ENCODE peak calls at places on chromosomes 5 and 9, in five cellular contexts. One of them, this sample, is unnamed.

GRCh38 chr9:78303377-78304062 is 6.6 kb downstream of the PSAT1 start:
- DNase-seq in AG04449: no peak
- DNase-seq in IMR-90: no peak
- DNase-seq in hepatic stellate cell: no peak
- DNase-seq in iPS DF 19.7: no peak
- DNase-seq in this sample: no peak

GRCh38 chr5:96022971-96023370 is 61.3 kb upstream of the ELL2 start:
- DNase-seq in AG04449: no peak
- DNase-seq in IMR-90: no peak
- DNase-seq in hepatic stellate cell: no peak
- DNase-seq in iPS DF 19.7: no peak
- DNase-seq in this sample: no peak

GRCh38 chr5:39420482-39421145 is 4.2 kb downstream of the DAB2 start:
- DNase-seq in iPS DF 19.7: no peak
- DNase-seq in IMR-90: peak
- DNase-seq in AG04449: no peak
- DNase-seq in hepatic stellate cell: peak
- DNase-seq in this sample: peak

GRCh38 chr5:84706678-84707641 is 322.3 kb upstream of the EDIL3 start:
- DNase-seq in hepatic stellate cell: no peak
- DNase-seq in AG04449: no peak
- DNase-seq in iPS DF 19.7: no peak
- DNase-seq in IMR-90: no peak
- DNase-seq in this sample: peak

GRCh38 chr9:104991144-104991953 is 63.4 kb upstream of the ABCA1 start:
- DNase-seq in IMR-90: peak
- DNase-seq in iPS DF 19.7: no peak
- DNase-seq in hepatic stellate cell: peak
- DNase-seq in AG04449: no peak
- DNase-seq in this sample: peak

GRCh38 chr9:81372628-81373191 is 316.6 kb downstream of the TLE1 start:
- DNase-seq in iPS DF 19.7: no peak
- DNase-seq in AG04449: no peak
- DNase-seq in IMR-90: no peak
- DNase-seq in hepatic stellate cell: no peak
- DNase-seq in this sample: peak

GRCh38 chr5:32869216-32869615 is 158.1 kb downstream of the NPR3 start:
- DNase-seq in AG04449: no peak
- DNase-seq in IMR-90: peak
- DNase-seq in iPS DF 19.7: no peak
- DNase-seq in hepatic stellate cell: no peak
- DNase-seq in this sample: no peak

GRCh38 chr9:90775657-90776056 is 26.0 kb upstream of the SYK start:
- DNase-seq in IMR-90: no peak
- DNase-seq in iPS DF 19.7: no peak
- DNase-seq in hepatic stellate cell: no peak
- DNase-seq in AG04449: no peak
- DNase-seq in this sample: no peak

GRCh38 chr9:129327552-129328283 is 149.7 kb upstream of the IER5L start:
- DNase-seq in hepatic stellate cell: no peak
- DNase-seq in IMR-90: no peak
- DNase-seq in iPS DF 19.7: no peak
- DNase-seq in AG04449: no peak
- DNase-seq in this sample: no peak

GRCh38 chr5:180330810-180331646 is 22.1 kb downstream of the GFPT2 start:
- DNase-seq in hepatic stellate cell: peak
- DNase-seq in iPS DF 19.7: no peak
- DNase-seq in IMR-90: peak
- DNase-seq in AG04449: peak
- DNase-seq in this sample: peak

GRCh38 chr9:73243078-73243477 is 91.4 kb downstream of the ANXA1 start:
- DNase-seq in AG04449: no peak
- DNase-seq in iPS DF 19.7: no peak
- DNase-seq in IMR-90: no peak
- DNase-seq in hepatic stellate cell: no peak
- DNase-seq in this sample: no peak

GRCh38 chr5:176175101-176175852 is 62.9 kb upstream of the SIMC1 start:
- DNase-seq in IMR-90: no peak
- DNase-seq in AG04449: no peak
- DNase-seq in iPS DF 19.7: no peak
- DNase-seq in hepatic stellate cell: no peak
- DNase-seq in this sample: no peak

GRCh38 chr9:7894231-7894630 is 94.7 kb upstream of the DMAC1 start:
- DNase-seq in hepatic stellate cell: no peak
- DNase-seq in iPS DF 19.7: no peak
- DNase-seq in IMR-90: no peak
- DNase-seq in AG04449: no peak
- DNase-seq in this sample: no peak

GRCh38 chr5:190366-191035 is 794 bp upstream of the LRRC14B start:
- DNase-seq in hepatic stellate cell: no peak
- DNase-seq in iPS DF 19.7: no peak
- DNase-seq in AG04449: no peak
- DNase-seq in IMR-90: no peak
- DNase-seq in this sample: no peak

GRCh38 chr5:159341145-159341544 is 10.9 kb upstream of the IL12B start:
- DNase-seq in AG04449: no peak
- DNase-seq in hepatic stellate cell: no peak
- DNase-seq in IMR-90: no peak
- DNase-seq in iPS DF 19.7: no peak
- DNase-seq in this sample: no peak

GRCh38 chr9:133822439-133823065 is 84.4 kb upstream of the SARDH start:
- DNase-seq in iPS DF 19.7: no peak
- DNase-seq in IMR-90: no peak
- DNase-seq in hepatic stellate cell: no peak
- DNase-seq in AG04449: no peak
- DNase-seq in this sample: no peak

GRCh38 chr5:111972548-111972947 is 215.6 kb upstream of the NREP start:
- DNase-seq in iPS DF 19.7: no peak
- DNase-seq in IMR-90: no peak
- DNase-seq in AG04449: no peak
- DNase-seq in hepatic stellate cell: no peak
- DNase-seq in this sample: no peak

GRCh38 chr9:92439921-92440750 is 15.9 kb upstream of the OMD start:
- DNase-seq in hepatic stellate cell: peak
- DNase-seq in iPS DF 19.7: no peak
- DNase-seq in AG04449: peak
- DNase-seq in IMR-90: peak
- DNase-seq in this sample: peak

GRCh38 chr5:68423154-68423811 is 207.7 kb downstream of the PIK3R1 start:
- DNase-seq in AG04449: no peak
- DNase-seq in IMR-90: no peak
- DNase-seq in hepatic stellate cell: peak
- DNase-seq in iPS DF 19.7: no peak
- DNase-seq in this sample: no peak

GRCh38 chr5:176747670-176748072 is 62.7 kb upstream of the UNC5A start:
- DNase-seq in IMR-90: no peak
- DNase-seq in hepatic stellate cell: no peak
- DNase-seq in AG04449: no peak
- DNase-seq in iPS DF 19.7: no peak
- DNase-seq in this sample: no peak

GRCh38 chr9:79353856-79354520 is 217.8 kb upstream of the TLE4 start:
- DNase-seq in AG04449: peak
- DNase-seq in hepatic stellate cell: peak
- DNase-seq in iPS DF 19.7: no peak
- DNase-seq in IMR-90: peak
- DNase-seq in this sample: peak

GRCh38 chr9:91949293-91949945 is 609 bp downstream of the ROR2 start:
- DNase-seq in iPS DF 19.7: no peak
- DNase-seq in IMR-90: no peak
- DNase-seq in AG04449: no peak
- DNase-seq in hepatic stellate cell: no peak
- DNase-seq in this sample: no peak

GRCh38 chr5:83306572-83307241 is 164.8 kb upstream of the VCAN start:
- DNase-seq in hepatic stellate cell: peak
- DNase-seq in AG04449: peak
- DNase-seq in iPS DF 19.7: no peak
- DNase-seq in IMR-90: peak
- DNase-seq in this sample: peak

GRCh38 chr5:4005335-4005734 is 409.7 kb downstream of the IRX1 start:
- DNase-seq in IMR-90: no peak
- DNase-seq in iPS DF 19.7: no peak
- DNase-seq in hepatic stellate cell: no peak
- DNase-seq in AG04449: no peak
- DNase-seq in this sample: no peak

GRCh38 chr5:43020294-43020711 is 19.8 kb downstream of the ANXA2R start:
- DNase-seq in iPS DF 19.7: no peak
- DNase-seq in IMR-90: peak
- DNase-seq in AG04449: no peak
- DNase-seq in hepatic stellate cell: no peak
- DNase-seq in this sample: no peak

GRCh38 chr5:157710887-157711286 is 20.3 kb upstream of the THG1L start:
- DNase-seq in hepatic stellate cell: peak
- DNase-seq in AG04449: peak
- DNase-seq in IMR-90: peak
- DNase-seq in iPS DF 19.7: no peak
- DNase-seq in this sample: no peak

GRCh38 chr9:127720031-127720864 is 4.4 kb downstream of the TTC16 start:
- DNase-seq in iPS DF 19.7: no peak
- DNase-seq in IMR-90: no peak
- DNase-seq in AG04449: no peak
- DNase-seq in hepatic stellate cell: no peak
- DNase-seq in this sample: no peak

GRCh38 chr5:180647941-180648500 is 1.4 kb downstream of the FLT4 start:
- DNase-seq in hepatic stellate cell: no peak
- DNase-seq in AG04449: no peak
- DNase-seq in IMR-90: no peak
- DNase-seq in iPS DF 19.7: no peak
- DNase-seq in this sample: no peak

GRCh38 chr5:172925336-172925948 is 33.8 kb upstream of the RPL26L1 start:
- DNase-seq in iPS DF 19.7: no peak
- DNase-seq in AG04449: no peak
- DNase-seq in hepatic stellate cell: no peak
- DNase-seq in IMR-90: no peak
- DNase-seq in this sample: no peak

GRCh38 chr9:133785753-133786370 is 47.7 kb upstream of the SARDH start:
- DNase-seq in hepatic stellate cell: no peak
- DNase-seq in iPS DF 19.7: no peak
- DNase-seq in AG04449: no peak
- DNase-seq in IMR-90: no peak
- DNase-seq in this sample: no peak

GRCh38 chr5:88269222-88269771 is 652 bp upstream of the TMEM161B start:
- DNase-seq in iPS DF 19.7: no peak
- DNase-seq in IMR-90: peak
- DNase-seq in hepatic stellate cell: peak
- DNase-seq in AG04449: no peak
- DNase-seq in this sample: peak

GRCh38 chr5:146039420-146039819 is 66.0 kb downstream of the PLAC8L1 start:
- DNase-seq in AG04449: no peak
- DNase-seq in iPS DF 19.7: no peak
- DNase-seq in IMR-90: no peak
- DNase-seq in hepatic stellate cell: no peak
- DNase-seq in this sample: no peak

GRCh38 chr5:140413230-140413629 is 11.6 kb downstream of the ANKHD1 start:
- DNase-seq in hepatic stellate cell: no peak
- DNase-seq in IMR-90: no peak
- DNase-seq in iPS DF 19.7: no peak
- DNase-seq in AG04449: no peak
- DNase-seq in this sample: no peak

GRCh38 chr5:122394313-122394712 is 82.3 kb downstream of the SNCAIP start:
- DNase-seq in hepatic stellate cell: no peak
- DNase-seq in iPS DF 19.7: no peak
- DNase-seq in AG04449: no peak
- DNase-seq in IMR-90: peak
- DNase-seq in this sample: no peak

GRCh38 chr5:52374286-52374685 is 413.4 kb upstream of the ITGA1 start:
- DNase-seq in hepatic stellate cell: no peak
- DNase-seq in AG04449: no peak
- DNase-seq in IMR-90: no peak
- DNase-seq in iPS DF 19.7: no peak
- DNase-seq in this sample: no peak

GRCh38 chr9:81465468-81466002 is 223.8 kb downstream of the TLE1 start:
- DNase-seq in iPS DF 19.7: no peak
- DNase-seq in AG04449: no peak
- DNase-seq in hepatic stellate cell: peak
- DNase-seq in IMR-90: peak
- DNase-seq in this sample: peak

GRCh38 chr5:131810510-131811249 is 13.9 kb upstream of the FNIP1 start:
- DNase-seq in hepatic stellate cell: peak
- DNase-seq in iPS DF 19.7: no peak
- DNase-seq in AG04449: no peak
- DNase-seq in IMR-90: peak
- DNase-seq in this sample: peak

GRCh38 chr9:4442806-4443205 is 47.5 kb upstream of the SLC1A1 start:
- DNase-seq in IMR-90: no peak
- DNase-seq in iPS DF 19.7: no peak
- DNase-seq in AG04449: no peak
- DNase-seq in hepatic stellate cell: no peak
- DNase-seq in this sample: no peak